ENCODE peak calls at places on chromosomes 16 and 17, in four cellular contexts. L, D, P and Q are unnamed samples.

GRCh38 chr17:45748911-45749310 is 35.2 kb upstream of the CRHR1 start:
- DNase-seq in L (no peak), D (no peak), P (no peak), Q (no peak)

GRCh38 chr17:29589524-29590260 is at the start of gene GIT1:
- DNase-seq in L (peak), D (peak), P (peak), Q (no peak)

GRCh38 chr17:869567-870530 is 87.7 kb downstream of the MRM3 start:
- DNase-seq in L (peak), D (no peak), P (peak), Q (no peak)

GRCh38 chr16:200388-200787 is 20.1 kb downstream of the HBQ1 start:
- DNase-seq in L (peak), D (peak), P (no peak), Q (no peak)

GRCh38 chr17:20307325-20307910 is 159.9 kb downstream of the LGALS9B start:
- DNase-seq in L (no peak), D (no peak), P (no peak), Q (no peak)

GRCh38 chr16:17304124-17304813 is 166.5 kb downstream of the XYLT1 start:
- DNase-seq in L (peak), D (no peak), P (peak), Q (no peak)

GRCh38 chr16:12149971-12150370 is 173.4 kb downstream of the SNX29 start:
- DNase-seq in L (no peak), D (no peak), P (no peak), Q (no peak)

GRCh38 chr17:83101805-83102480 is 22.5 kb downstream of the METRNL start:
- DNase-seq in L (no peak), D (no peak), P (no peak), Q (no peak)

GRCh38 chr17:65049085-65049756 is 7.3 kb downstream of the GNA13 start:
- DNase-seq in L (no peak), D (no peak), P (no peak), Q (no peak)

GRCh38 chr16:15650698-15651161 is 685 bp downstream of the NDE1 start:
- DNase-seq in L (peak), D (no peak), P (no peak), Q (no peak)

GRCh38 chr16:3328643-3329042 is 23.3 kb downstream of the ZNF75A start:
- DNase-seq in L (no peak), D (no peak), P (no peak), Q (no peak)

GRCh38 chr17:10328971-10329923 is 43.6 kb downstream of the MYH13 start:
- DNase-seq in L (no peak), D (no peak), P (no peak), Q (no peak)

GRCh38 chr16:22007159-22007508 is 777 bp upstream of the MOSMO start:
- DNase-seq in L (no peak), D (no peak), P (no peak), Q (no peak)

GRCh38 chr16:88685156-88686061 is 898 bp downstream of the SNAI3 start:
- DNase-seq in L (peak), D (peak), P (no peak), Q (no peak)

GRCh38 chr16:25771216-25771615 is 79.5 kb downstream of the HS3ST4 start:
- DNase-seq in L (no peak), D (no peak), P (no peak), Q (no peak)

GRCh38 chr17:1107777-1108559 is 71.8 kb downstream of the ABR start:
- DNase-seq in L (peak), D (no peak), P (no peak), Q (no peak)

GRCh38 chr16:66923866-66924265 is 1.5 kb downstream of the RRAD start:
- DNase-seq in L (no peak), D (no peak), P (no peak), Q (no peak)

GRCh38 chr17:10114931-10115535 is 83.4 kb downstream of the GAS7 start:
- DNase-seq in L (peak), D (peak), P (no peak), Q (peak)

GRCh38 chr16:67872631-67873434 is at the start of gene EDC4:
- DNase-seq in L (peak), D (peak), P (peak), Q (no peak)

GRCh38 chr17:44279586-44280344 is 11.8 kb upstream of the SLC4A1 start:
- DNase-seq in L (peak), D (no peak), P (no peak), Q (no peak)

GRCh38 chr17:63780507-63780906 is 6.5 kb downstream of the DDX42 start:
- DNase-seq in L (peak), D (no peak), P (peak), Q (no peak)

GRCh38 chr17:64259922-64260321 is 3.1 kb downstream of the TEX2 start:
- DNase-seq in L (peak), D (no peak), P (no peak), Q (no peak)

GRCh38 chr17:34598161-34598776 is 18.9 kb downstream of the TMEM132E start:
- DNase-seq in L (no peak), D (no peak), P (no peak), Q (no peak)

GRCh38 chr17:73311428-73311780 is 397 bp downstream of the CDC42EP4 start:
- DNase-seq in L (no peak), D (peak), P (no peak), Q (no peak)

GRCh38 chr17:49821916-49822315 is 26.0 kb downstream of the TAC4 start:
- DNase-seq in L (peak), D (no peak), P (no peak), Q (no peak)

GRCh38 chr17:77420476-77420803 is 279.7 kb downstream of the SEC14L1 start:
- DNase-seq in L (no peak), D (no peak), P (no peak), Q (no peak)

GRCh38 chr17:77418609-77419008 is 277.8 kb downstream of the SEC14L1 start:
- DNase-seq in L (no peak), D (no peak), P (no peak), Q (no peak)

GRCh38 chr17:77420804-77421634 is 280.2 kb downstream of the SEC14L1 start:
- DNase-seq in L (peak), D (peak), P (no peak), Q (no peak)

GRCh38 chr17:77419095-77419494 is 278.3 kb downstream of the SEC14L1 start:
- DNase-seq in L (no peak), D (no peak), P (no peak), Q (no peak)

GRCh38 chr17:77419547-77420475 is 279.0 kb downstream of the SEC14L1 start:
- DNase-seq in L (no peak), D (no peak), P (no peak), Q (no peak)
- H3K4me3 ChIP-seq in L (no peak), D (no peak), P (no peak), Q (no peak)

GRCh38 chr16:86286991-86287640 is 223.2 kb upstream of the FOXF1 start:
- DNase-seq in L (no peak), D (no peak), P (no peak), Q (no peak)
- TF ChIP-seq EZH2 in L (no peak), D (peak), P (no peak), Q (peak)

GRCh38 chr17:37742114-37742761 is 2.6 kb downstream of the HNF1B start:
- DNase-seq in L (peak), D (peak), P (no peak), Q (no peak)
- H3K4me3 ChIP-seq in L (no peak), D (peak), P (peak), Q (peak)

GRCh38 chr17:48544356-48545021 is 420 bp downstream of the HOXB2 start:
- DNase-seq in L (peak), D (peak), P (no peak), Q (no peak)
- TF ChIP-seq EZH2 in L (no peak), D (no peak), P (no peak), Q (no peak)

GRCh38 chr17:48545539-48545938 is 630 bp upstream of the HOXB2 start:
- DNase-seq in L (no peak), D (no peak), P (no peak), Q (no peak)

GRCh38 chr17:48542956-48543853 is 1.7 kb downstream of the HOXB2 start:
- DNase-seq in L (peak), D (peak), P (no peak), Q (no peak)

GRCh38 chr17:48545022-48545376 is at the start of gene HOXB2:
- DNase-seq in L (peak), D (peak), P (no peak), Q (no peak)

GRCh38 chr17:48542114-48542955 is 2.6 kb downstream of the HOXB2 start:
- DNase-seq in L (no peak), D (no peak), P (no peak), Q (no peak)

DNA sequence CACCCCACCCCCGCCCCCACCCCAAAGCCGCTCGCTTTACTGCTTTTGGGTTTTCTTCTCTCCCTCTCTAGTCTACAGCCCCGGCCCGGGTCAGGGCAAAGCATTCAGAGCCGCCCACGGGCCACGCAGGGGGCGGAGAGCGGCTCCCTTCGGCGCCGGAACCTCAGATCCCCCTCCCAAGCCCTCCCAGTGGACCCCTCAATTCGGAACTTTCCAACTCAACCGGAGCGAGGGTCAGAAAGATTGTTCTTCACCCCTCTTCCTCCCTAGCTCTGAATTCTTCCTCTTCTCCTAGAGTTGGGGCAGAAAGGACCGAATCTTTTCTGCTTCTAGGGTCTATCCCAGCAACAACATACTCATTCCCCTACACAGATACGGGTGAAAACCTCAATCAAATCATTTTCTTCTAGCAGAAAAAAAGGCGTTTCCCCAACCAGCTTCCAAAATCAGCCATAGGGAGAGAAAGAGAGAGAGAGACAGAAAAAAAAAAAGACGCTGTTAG is 1.0 kb downstream of the HOXB2 start:
- DNase-seq in L (peak), D (no peak), P (no peak), Q (no peak)
- H3K4me3 ChIP-seq in L (peak), D (peak), P (peak), Q (no peak)

DNA sequence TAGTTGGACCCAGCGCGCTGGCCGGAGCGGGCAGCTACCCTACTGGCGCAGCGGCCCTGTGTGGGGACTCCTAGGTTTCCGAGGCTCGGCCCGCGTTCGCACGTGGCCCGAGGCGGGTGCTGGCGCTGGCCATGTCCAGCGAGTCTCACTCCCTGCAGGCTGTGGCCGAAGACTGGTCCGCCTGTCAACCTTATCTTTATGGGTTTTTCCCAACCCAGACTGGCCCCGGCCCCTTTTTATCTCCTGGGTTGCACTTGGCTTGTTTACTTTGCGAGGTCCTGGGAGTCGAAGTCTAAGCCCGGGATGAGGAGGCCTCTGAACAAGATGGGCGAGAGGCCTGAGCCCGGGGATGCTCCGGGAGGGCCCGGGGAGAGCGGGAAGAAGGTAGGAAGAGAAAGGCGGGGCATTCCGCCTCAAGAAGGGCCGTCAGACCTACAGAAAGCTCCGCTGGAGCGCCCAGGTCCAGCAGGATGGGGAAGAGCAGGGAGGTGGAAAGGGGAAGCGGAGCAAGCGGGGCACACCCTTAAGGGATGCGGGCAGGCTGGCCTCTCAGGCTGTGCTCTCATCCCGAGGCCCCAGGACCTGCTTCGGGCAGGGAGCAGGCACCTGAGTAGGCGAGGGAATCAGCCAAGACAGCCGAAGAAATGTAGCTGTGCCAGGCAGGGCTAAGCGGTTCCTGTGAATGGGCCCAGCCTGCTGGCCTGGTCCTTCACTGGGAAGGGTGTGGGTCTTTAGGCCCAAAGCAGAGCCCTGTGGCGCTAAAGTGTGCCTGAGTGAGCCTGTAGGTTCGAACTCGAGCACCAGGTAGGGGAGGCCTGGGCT is 2.9 kb downstream of the TBX4 start:
- DNase-seq in L (no peak), D (no peak), P (no peak), Q (no peak)
- TF ChIP-seq EZH2 in L (no peak), D (no peak), P (no peak), Q (no peak)

GRCh38 chr17:31158741-31159377 is 64.1 kb downstream of the NF1 start:
- DNase-seq in L (no peak), D (no peak), P (no peak), Q (no peak)
- H3K4me3 ChIP-seq in L (no peak), D (no peak), P (no peak), Q (no peak)

DNA sequence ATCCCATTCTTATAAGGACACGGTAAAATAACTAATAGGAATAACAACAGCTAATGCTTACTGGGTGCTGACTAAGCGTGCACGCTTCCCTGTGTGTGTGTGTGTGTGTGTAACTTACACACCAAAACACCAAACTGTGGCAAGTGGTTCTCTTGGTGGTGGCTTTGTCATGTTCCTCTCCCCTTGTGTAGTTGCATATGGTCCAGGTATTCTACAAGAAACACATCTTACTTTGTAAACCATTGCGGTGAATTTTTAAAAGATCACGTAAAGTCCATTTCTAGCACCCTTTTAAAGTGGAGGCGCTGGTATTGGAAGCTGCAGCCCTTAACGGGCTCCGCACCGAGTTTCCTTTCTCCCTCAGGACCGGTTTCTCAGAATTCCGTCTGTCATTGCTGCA is 221.0 kb upstream of the FOXF1 start:
- DNase-seq in L (no peak), D (no peak), P (no peak), Q (no peak)
- TF ChIP-seq EZH2 in L (no peak), D (no peak), P (no peak), Q (no peak)

GRCh38 chr17:57354669-57355068 is 98.3 kb downstream of the MSI2 start:
- DNase-seq in L (no peak), D (no peak), P (no peak), Q (no peak)

GRCh38 chr17:57356722-57357391 is 100.5 kb downstream of the MSI2 start:
- DNase-seq in L (no peak), D (no peak), P (no peak), Q (no peak)

GRCh38 chr17:57357392-57357784 is 101.1 kb downstream of the MSI2 start:
- DNase-seq in L (peak), D (no peak), P (no peak), Q (no peak)

GRCh38 chr17:57356153-57356721 is 99.9 kb downstream of the MSI2 start:
- DNase-seq in L (no peak), D (no peak), P (no peak), Q (no peak)

GRCh38 chr17:57355090-57355859 is 99.0 kb downstream of the MSI2 start:
- DNase-seq in L (no peak), D (no peak), P (no peak), Q (no peak)
- H3K4me3 ChIP-seq in L (no peak), D (no peak), P (no peak), Q (no peak)

GRCh38 chr17:80782536-80783427 is 208.9 kb upstream of the CHMP6 start:
- DNase-seq in L (no peak), D (no peak), P (no peak), Q (no peak)
- TF ChIP-seq EZH2 in L (no peak), D (no peak), P (no peak), Q (no peak)